ENCODE peak calls at places on chromosome 17, in four cellular contexts. R, F, C and D are unnamed samples.

GRCh38 chr17:44197980-44198720 is 1.5 kb downstream of the ATXN7L3 start:
- DNase-seq in C (no peak), R (peak), F (peak), D (peak)

GRCh38 chr17:46995841-46996571 is 17.0 kb upstream of the RPRML start:
- DNase-seq in R (no peak), C (no peak), F (no peak), D (no peak)

GRCh38 chr17:75970011-75970523 is 8.9 kb downstream of the ACOX1 start:
- DNase-seq in R (no peak), F (no peak), C (no peak), D (peak)

GRCh38 chr17:3818786-3819185 is 17.8 kb upstream of the ITGAE start:
- DNase-seq in R (no peak), F (no peak), C (no peak), D (no peak)

GRCh38 chr17:6461792-6462524 is 17.7 kb downstream of the PIMREG start:
- DNase-seq in C (no peak), F (no peak), R (no peak), D (no peak)

GRCh38 chr17:40290629-40291296 is 3.1 kb downstream of the CDC6 start:
- DNase-seq in R (peak), F (peak), C (no peak), D (peak)

GRCh38 chr17:16652252-16652651 is 1.4 kb downstream of the ZNF624 start:
- DNase-seq in C (no peak), F (no peak), R (no peak), D (no peak)

GRCh38 chr17:77914440-77915254 is 43.9 kb upstream of the TNRC6C start:
- DNase-seq in C (no peak), R (peak), F (peak), D (no peak)

GRCh38 chr17:29589524-29590260 is at the start of gene GIT1:
- DNase-seq in F (peak), R (peak), C (no peak), D (peak)

GRCh38 chr17:47423406-47424295 is 99.9 kb downstream of the EFCAB13 start:
- DNase-seq in R (peak), F (peak), C (no peak), D (peak)

GRCh38 chr17:77527394-77527793 is 386.6 kb downstream of the SEC14L1 start:
- DNase-seq in F (no peak), C (no peak), R (no peak), D (no peak)

GRCh38 chr17:44363613-44364159 is at the start of gene FAM171A2:
- DNase-seq in F (peak), R (no peak), C (no peak), D (peak)

GRCh38 chr17:44444735-44445105 is 55.3 kb upstream of the ITGA2B start:
- DNase-seq in R (no peak), C (no peak), F (no peak), D (no peak)

GRCh38 chr17:17403899-17404576 is 72.8 kb upstream of the MED9 start:
- DNase-seq in F (no peak), R (no peak), C (no peak), D (no peak)

GRCh38 chr17:78925662-78926555 is 722 bp upstream of the TIMP2 start:
- DNase-seq in F (no peak), R (no peak), C (peak), D (no peak)

GRCh38 chr17:18028684-18029540 is 10.1 kb downstream of the ATPAF2 start:
- DNase-seq in F (no peak), C (no peak), R (no peak), D (no peak)

GRCh38 chr17:75130059-75130631 is 1.4 kb downstream of the NT5C start:
- DNase-seq in F (no peak), C (no peak), R (no peak), D (no peak)

GRCh38 chr17:6894206-6894528 is 62.6 kb upstream of the TEKT1 start:
- DNase-seq in R (no peak), F (no peak), C (no peak), D (peak)

GRCh38 chr17:42233994-42234393 is 39.7 kb upstream of the GHDC start:
- DNase-seq in C (no peak), R (no peak), F (no peak), D (no peak)

GRCh38 chr17:39197380-39198185 is at the start of gene CACNB1:
- DNase-seq in R (peak), C (peak), F (peak), D (peak)

GRCh38 chr17:56939869-56940484 is 20.9 kb downstream of the COIL start:
- DNase-seq in F (peak), C (no peak), R (no peak), D (peak)

GRCh38 chr17:40518401-40519088 is 17.1 kb upstream of the TNS4 start:
- DNase-seq in R (no peak), C (peak), F (peak), D (no peak)

GRCh38 chr17:81722184-81723120 is 10.4 kb downstream of the SLC25A10 start:
- DNase-seq in R (peak), F (no peak), C (peak), D (peak)

GRCh38 chr17:45311762-45312476 is 4.9 kb downstream of the MAP3K14 start:
- DNase-seq in F (peak), C (no peak), R (peak), D (peak)

GRCh38 chr17:73305845-73306836 is 5.7 kb downstream of the CDC42EP4 start:
- DNase-seq in F (no peak), R (no peak), C (no peak), D (no peak)

GRCh38 chr17:17684901-17685774 is 3.9 kb downstream of the RAI1 start:
- DNase-seq in F (no peak), C (no peak), R (peak), D (peak)

GRCh38 chr17:62668091-62668804 is 40.8 kb downstream of the MRC2 start:
- DNase-seq in C (no peak), R (peak), F (no peak), D (no peak)

GRCh38 chr17:70492368-70492767 is 323.0 kb downstream of the KCNJ2 start:
- DNase-seq in R (no peak), F (no peak), C (no peak), D (no peak)

GRCh38 chr17:56028837-56029236 is 124.4 kb upstream of the ANKFN1 start:
- DNase-seq in C (no peak), F (no peak), R (no peak), D (no peak)

GRCh38 chr17:79242873-79243602 is 168.4 kb downstream of the ENGASE start:
- DNase-seq in F (no peak), R (no peak), C (no peak), D (no peak)

GRCh38 chr17:57988301-57989010 is 402 bp upstream of the VEZF1 start:
- DNase-seq in C (peak), R (peak), F (peak), D (peak)
- TF ChIP-seq POLR2A in C (no peak), R (no peak), F (no peak), D (peak)

GRCh38 chr17:67568961-67569360 is 148.8 kb upstream of the NOL11 start:
- DNase-seq in R (no peak), F (no peak), C (no peak), D (no peak)
- TF ChIP-seq POLR2A in R (no peak), F (no peak), C (no peak), D (no peak)

DNA sequence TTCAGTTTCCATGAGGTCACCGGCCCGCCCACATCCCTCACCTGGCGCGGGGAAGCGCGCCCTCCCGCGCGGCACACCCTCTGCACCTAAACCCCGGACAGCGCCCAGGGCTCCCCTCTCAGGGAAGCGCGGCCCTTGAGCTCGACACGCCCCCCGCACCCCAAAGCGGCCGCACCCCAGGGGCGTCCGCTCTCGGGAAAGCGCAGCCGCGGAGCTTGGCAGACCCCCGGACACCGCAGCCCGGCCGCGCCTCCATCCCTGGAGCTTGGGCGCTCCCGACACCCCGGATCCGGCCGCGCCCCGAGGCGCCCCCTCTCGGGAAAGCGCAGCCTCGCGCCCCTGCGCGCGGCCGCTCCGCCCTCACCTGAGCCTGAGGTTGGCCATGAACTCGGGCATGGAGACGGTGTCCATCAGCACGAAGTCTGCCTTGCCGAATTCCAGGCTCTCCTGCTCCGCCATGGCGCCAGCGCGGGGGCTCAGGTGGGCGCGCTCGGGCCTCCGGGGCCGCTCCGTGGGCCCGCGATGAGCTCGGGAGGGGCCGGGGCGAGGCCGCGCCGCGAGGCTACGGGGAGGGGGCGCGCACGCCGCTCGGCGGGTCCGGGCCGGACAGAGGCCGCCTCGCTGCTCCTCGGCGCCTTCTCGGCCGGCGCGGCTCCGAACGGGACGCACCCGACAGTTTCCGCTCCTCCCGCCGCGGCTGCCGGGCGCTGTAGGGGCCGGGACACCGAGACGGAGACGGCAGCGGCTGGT is at the start of gene MYO1D:
- DNase-seq in C (peak), F (peak), R (peak), D (peak)
- TF ChIP-seq POLR2A in C (no peak), F (peak), R (peak), D (peak)

GRCh38 chr17:50904522-50905459 is 38.6 kb upstream of the TOB1 start:
- DNase-seq in C (peak), R (peak), F (no peak), D (no peak)
- TF ChIP-seq POLR2A in C (no peak), R (no peak), F (no peak), D (no peak)

GRCh38 chr17:28511858-28512461 is 5.8 kb downstream of the FOXN1 start:
- DNase-seq in C (no peak), R (no peak), F (no peak), D (no peak)
- TF ChIP-seq POLR2A in C (no peak), R (no peak), F (no peak), D (no peak)

GRCh38 chr17:1645207-1646171 is at the start of gene SCARF1:
- DNase-seq in R (no peak), F (no peak), C (no peak), D (no peak)
- TF ChIP-seq POLR2A in R (no peak), F (no peak), C (no peak), D (no peak)

GRCh38 chr17:67044016-67044772 is at the start of gene CACNG1:
- DNase-seq in C (no peak), F (no peak), R (no peak), D (no peak)

GRCh38 chr17:67047382-67047781 is 3.0 kb downstream of the CACNG1 start:
- DNase-seq in F (no peak), R (no peak), C (no peak), D (no peak)

GRCh38 chr17:67049025-67049739 is 4.8 kb downstream of the CACNG1 start:
- DNase-seq in C (no peak), R (no peak), F (no peak), D (no peak)

GRCh38 chr17:67044940-67045339 is 586 bp downstream of the CACNG1 start:
- DNase-seq in F (no peak), C (no peak), R (no peak), D (no peak)

DNA sequence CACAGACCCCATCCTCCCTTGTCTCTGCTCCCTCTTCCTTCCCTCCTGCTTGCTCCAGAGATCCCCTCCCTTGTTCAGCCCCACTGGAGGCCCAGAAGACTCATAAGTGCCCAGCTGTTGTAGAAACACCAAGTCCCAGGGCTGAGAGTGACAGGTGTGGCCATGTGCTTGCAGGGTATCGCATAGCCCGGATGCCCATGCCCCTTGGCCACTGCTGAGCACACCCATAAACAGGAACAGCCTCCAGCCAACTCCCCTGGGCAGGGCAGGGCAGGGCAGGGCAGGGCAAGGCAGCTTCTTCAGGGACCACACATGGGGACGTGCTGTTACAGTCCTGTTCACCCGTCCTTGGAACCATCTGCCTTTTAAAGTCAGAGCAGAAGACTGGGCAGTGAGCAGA is 2.0 kb downstream of the CACNG1 start:
- DNase-seq in C (no peak), F (no peak), R (no peak), D (no peak)
- TF ChIP-seq POLR2A in C (no peak), F (no peak), R (no peak), D (no peak)